ENCODE peak calls at places on chromosomes 1 and 21, in nine cellular contexts. E, L, G, T, B, W, K, M and Z are unnamed samples. For H3K4me1, the result is how much of the 10 kb centered on the place peaks cover.

GRCh38 chr1:225888289-225888897 is 553 bp downstream of the LEFTY1 start:
- DNase-seq in E (no peak), L (no peak), G (no peak), T (no peak), B (no peak), W (no peak), K (no peak), M (no peak), Z (no peak)

GRCh38 chr1:91166106-91166712 is 144.4 kb upstream of the ZNF644 start:
- DNase-seq in E (peak), L (peak), G (peak), T (peak), B (peak), W (peak), K (peak), M (peak), Z (peak)

GRCh38 chr1:235843458-235843857 is 23.2 kb downstream of the LYST start:
- DNase-seq in E (no peak), L (no peak), G (peak), T (no peak), B (no peak), W (no peak), K (no peak), M (peak), Z (no peak)

GRCh38 chr1:43214465-43215444 is 42.6 kb downstream of the CFAP57 start:
- DNase-seq in E (no peak), L (no peak), G (no peak), T (no peak), B (no peak), W (no peak), K (no peak), M (no peak), Z (no peak)

GRCh38 chr1:76005755-76006154 is 68.8 kb upstream of the ST6GALNAC3 start:
- DNase-seq in E (no peak), L (no peak), G (no peak), T (no peak), B (no peak), W (no peak), K (no peak), M (no peak), Z (no peak)

GRCh38 chr1:170881268-170882265 is 53.8 kb upstream of the MROH9 start:
- DNase-seq in E (no peak), L (no peak), G (no peak), T (peak), B (no peak), W (no peak), K (no peak), M (peak), Z (no peak)

GRCh38 chr1:36350659-36351171 is 27.3 kb upstream of the EVA1B start:
- DNase-seq in E (no peak), L (no peak), G (no peak), T (no peak), B (no peak), W (no peak), K (no peak), M (peak), Z (no peak)

GRCh38 chr1:117403597-117403996 is 36.3 kb downstream of the MAN1A2 start:
- DNase-seq in E (no peak), L (no peak), G (no peak), T (no peak), B (no peak), W (no peak), K (no peak), M (no peak), Z (no peak)

GRCh38 chr1:154541231-154541630 is 17.2 kb downstream of the UBE2Q1 start:
- DNase-seq in E (no peak), L (no peak), G (no peak), T (no peak), B (no peak), W (no peak), K (no peak), M (no peak), Z (no peak)

GRCh38 chr1:158998781-158999161 is 10.9 kb upstream of the IFI16 start:
- DNase-seq in E (peak), L (peak), G (peak), T (peak), B (peak), W (peak), K (no peak), M (peak), Z (peak)

GRCh38 chr1:159988006-159988405 is 34.0 kb upstream of the SLAMF9 start:
- DNase-seq in E (no peak), L (no peak), G (no peak), T (no peak), B (no peak), W (no peak), K (no peak), M (no peak), Z (no peak)

GRCh38 chr21:45286671-45287437 is 841 bp downstream of the POFUT2 start:
- DNase-seq in E (no peak), L (no peak), G (peak), T (peak), B (peak), W (peak), K (peak), M (no peak), Z (peak)

GRCh38 chr1:59124166-59124565 is 172.7 kb upstream of the FGGY start:
- DNase-seq in E (no peak), L (no peak), G (no peak), T (no peak), B (no peak), W (no peak), K (no peak), M (no peak), Z (no peak)

GRCh38 chr1:94827434-94827833 is 7.3 kb downstream of the SLC44A3 start:
- DNase-seq in E (no peak), L (no peak), G (no peak), T (no peak), B (no peak), W (no peak), K (no peak), M (no peak), Z (no peak)

GRCh38 chr1:155130272-155131006 is 2.8 kb downstream of the EFNA1 start:
- DNase-seq in E (no peak), L (no peak), G (no peak), T (no peak), B (no peak), W (no peak), K (no peak), M (no peak), Z (no peak)

GRCh38 chr1:5424802-5425201 is 567.4 kb downstream of the NPHP4 start:
- DNase-seq in E (no peak), L (no peak), G (no peak), T (no peak), B (no peak), W (no peak), K (no peak), M (no peak), Z (no peak)

GRCh38 chr1:229579101-229579651 is 20.7 kb upstream of the ABCB10 start:
- DNase-seq in E (peak), L (peak), G (no peak), T (peak), B (no peak), W (peak), K (no peak), M (no peak), Z (no peak)

GRCh38 chr1:178371236-178371635 is 125.5 kb downstream of the CLEC20A start:
- DNase-seq in E (no peak), L (no peak), G (no peak), T (no peak), B (no peak), W (no peak), K (no peak), M (peak), Z (no peak)

GRCh38 chr1:153288634-153289275 is 24.0 kb downstream of the PGLYRP3 start:
- DNase-seq in E (no peak), L (no peak), G (peak), T (no peak), B (no peak), W (no peak), K (no peak), M (peak), Z (no peak)

GRCh38 chr21:41888749-41889376 is 9.7 kb upstream of the PRDM15 start:
- DNase-seq in E (no peak), L (no peak), G (no peak), T (peak), B (no peak), W (no peak), K (no peak), M (no peak), Z (no peak)

GRCh38 chr1:85224734-85225623 is 24.2 kb upstream of the SYDE2 start:
- DNase-seq in E (peak), L (no peak), G (peak), T (no peak), B (peak), W (no peak), K (no peak), M (no peak), Z (peak)

GRCh38 chr1:205913451-205914204 is 29.6 kb downstream of the SLC26A9 start:
- DNase-seq in E (peak), L (no peak), G (no peak), T (peak), B (peak), W (peak), K (no peak), M (peak), Z (no peak)

DNA sequence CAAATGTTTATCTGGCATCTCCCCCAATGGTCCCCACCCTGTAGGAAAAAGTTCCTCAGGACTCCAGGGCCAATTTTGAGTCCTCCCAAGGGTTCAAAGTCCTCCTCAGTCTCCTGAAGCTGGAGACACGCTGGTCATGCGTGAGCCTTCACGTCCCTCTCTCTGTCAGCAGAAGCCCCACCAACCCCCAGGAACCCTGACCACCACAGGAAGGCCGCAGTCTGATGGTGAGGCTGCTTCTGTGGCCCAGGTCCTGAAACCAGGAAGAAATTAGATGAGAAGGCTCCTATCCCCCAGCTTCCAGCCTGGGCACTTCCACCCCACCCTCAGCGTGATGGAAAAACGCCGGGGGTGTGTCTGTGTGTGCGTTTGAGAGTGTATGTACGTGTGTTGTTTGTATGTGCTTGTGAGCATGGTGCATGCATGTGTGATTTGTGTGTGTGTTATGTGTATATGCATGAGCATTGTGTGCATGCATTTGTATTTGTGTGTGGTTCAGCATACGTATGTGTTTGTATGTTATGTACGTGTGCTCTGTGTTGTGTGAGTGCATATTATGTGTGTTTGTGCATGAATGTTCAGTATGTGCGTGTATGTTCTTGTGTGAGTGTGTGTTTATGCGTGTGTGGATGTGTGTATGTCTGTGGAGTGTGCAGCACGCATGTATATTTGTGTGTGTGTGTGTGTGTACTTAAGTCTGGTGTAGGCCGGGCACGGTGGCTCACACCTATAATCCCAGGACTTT is 92.5 kb downstream of the SIK1 start:
- DNase-seq in E (peak), L (no peak), G (no peak), T (no peak), B (no peak), W (no peak), K (peak), M (no peak), Z (no peak)
- TF ChIP-seq POLR2A in E (no peak), L (no peak), G (no peak), T (no peak), B (no peak), W (no peak), K (no peak), M (no peak), Z (no peak)

DNA sequence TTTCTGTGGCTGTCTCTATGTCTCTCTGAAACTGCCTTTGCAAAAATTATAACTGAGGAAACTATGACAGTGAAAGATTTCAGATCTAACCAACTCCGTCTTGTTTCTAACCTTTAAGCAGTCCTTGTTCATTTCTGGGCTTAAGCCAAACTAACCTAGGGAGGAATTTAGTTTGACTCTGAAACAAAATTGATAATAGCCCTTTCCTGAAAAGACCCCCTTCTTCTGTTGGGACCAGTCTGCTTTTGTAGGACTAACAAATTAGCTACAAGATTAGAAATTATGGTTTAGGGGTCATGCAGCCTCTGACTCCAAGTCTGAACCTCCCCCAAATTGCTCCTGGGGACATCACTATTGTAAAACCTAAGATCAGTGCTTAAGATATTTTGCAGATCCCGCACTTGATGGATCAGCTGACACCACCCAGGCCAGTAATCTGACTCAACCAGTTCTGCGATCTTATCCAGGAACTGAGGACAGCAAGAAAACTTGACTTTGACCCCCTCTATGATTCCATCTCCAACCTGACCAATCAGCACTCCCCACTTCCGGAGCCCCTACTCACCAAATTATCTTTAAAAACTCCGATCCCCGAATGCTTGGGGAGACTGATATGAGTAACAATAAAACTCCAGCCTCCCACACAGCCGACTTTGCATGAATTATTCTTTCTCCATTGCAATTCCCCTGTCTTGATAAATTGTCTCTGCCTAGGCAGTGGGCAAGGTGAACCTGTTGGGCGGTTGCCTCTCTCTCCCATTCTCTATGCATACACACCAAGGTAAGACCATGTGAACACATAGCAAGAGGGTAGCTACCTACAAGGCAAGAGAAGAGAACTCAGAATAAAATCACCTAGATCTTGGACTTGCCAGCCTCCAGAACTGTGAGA is 11.1 kb upstream of the TRIM63 start:
- DNase-seq in E (no peak), L (no peak), G (no peak), T (no peak), B (no peak), W (no peak), K (no peak), M (no peak), Z (peak)
- H3K4me1 ChIP-seq in E (under half), L (under half), G (under half), T (under half), B (half or more), W (under half), K (under half), M (under half), Z (under half)

GRCh38 chr1:79082233-79082632 is 75.7 kb upstream of the ADGRL4 start:
- DNase-seq in E (no peak), L (no peak), G (no peak), T (no peak), B (no peak), W (no peak), K (no peak), M (no peak), Z (no peak)

GRCh38 chr1:79074975-79075374 is 68.4 kb upstream of the ADGRL4 start:
- DNase-seq in E (no peak), L (no peak), G (no peak), T (no peak), B (no peak), W (no peak), K (no peak), M (no peak), Z (no peak)

GRCh38 chr1:79079770-79080169 is 73.2 kb upstream of the ADGRL4 start:
- DNase-seq in E (no peak), L (no peak), G (no peak), T (peak), B (no peak), W (no peak), K (no peak), M (peak), Z (no peak)
- TF ChIP-seq POLR2A in E (no peak), L (no peak), G (no peak), T (no peak), B (no peak), W (no peak), K (no peak), M (no peak), Z (no peak)

GRCh38 chr1:26993237-26994019 is at the start of gene TRNP1:
- DNase-seq in E (peak), L (peak), G (peak), T (no peak), B (peak), W (peak), K (peak), M (peak), Z (peak)
- H3K4me1 ChIP-seq in E (under half), L (under half), G (under half), T (under half), B (half or more), W (under half), K (under half), M (half or more), Z (under half)

GRCh38 chr1:41662061-41662655 is 177.7 kb upstream of the EDN2 start:
- DNase-seq in E (peak), L (peak), G (no peak), T (peak), B (peak), W (peak), K (peak), M (peak), Z (peak)
- TF ChIP-seq POLR2A in E (peak), L (peak), G (no peak), T (peak), B (peak), W (no peak), K (peak), M (no peak), Z (peak)

GRCh38 chr1:161021168-161021958 is 411 bp upstream of the F11R start:
- DNase-seq in E (peak), L (peak), G (peak), T (peak), B (peak), W (peak), K (peak), M (peak), Z (peak)
- H3K4me1 ChIP-seq in E (under half), L (under half), G (under half), T (under half), B (under half), W (under half), K (under half), M (half or more), Z (under half)